ENCODE peak calls at places on chromosomes 5 and 9, in eight cellular contexts. Y is brain microvascular endothelial cell, B is bronchial epithelial cell, P is A673, O is body of pancreas, S is lower lobe of right lung, D is tibial artery, Q is AG04449. G is an unnamed sample.

GRCh38 chr9:127832248-127832647 is 22.2 kb downstream of the ENG start:
- DNase-seq in P (no peak), Q (no peak), S (no peak), Y (no peak), D (no peak), O (no peak), B (no peak), G (no peak)

GRCh38 chr9:80188579-80188978 is 616.8 kb downstream of the TLE4 start:
- DNase-seq in Y (no peak), O (no peak), P (no peak), B (no peak), S (no peak), Q (no peak), D (no peak), G (no peak)

GRCh38 chr5:180130876-180131740 is 59.5 kb upstream of the RNF130 start:
- DNase-seq in P (no peak), D (no peak), Q (no peak), Y (no peak), B (no peak), O (no peak), S (no peak), G (no peak)

GRCh38 chr5:154779105-154779504 is 23.9 kb downstream of the LARP1 start:
- DNase-seq in O (no peak), D (peak; percentile 35), S (no peak), P (peak; percentile 11), Y (peak; percentile 84), B (peak; percentile 93), Q (peak; percentile 62), G (peak; percentile 84)

GRCh38 chr9:124279531-124280175 is 21.9 kb downstream of the NEK6 start:
- DNase-seq in Y (no peak), S (no peak), D (no peak), O (no peak), Q (no peak), B (peak; percentile 89), P (no peak), G (no peak)

GRCh38 chr5:151810449-151810848 is 38.7 kb downstream of the G3BP1 start:
- DNase-seq in O (no peak), B (no peak), Y (no peak), S (no peak), Q (no peak), D (no peak), P (no peak), G (no peak)

GRCh38 chr5:111689576-111689975 is 67.4 kb downstream of the NREP start:
- DNase-seq in Q (no peak), D (no peak), P (no peak), S (no peak), O (no peak), Y (no peak), B (no peak), G (no peak)

GRCh38 chr5:133809801-133810200 is 158.6 kb downstream of the C5orf15 start:
- DNase-seq in O (no peak), Y (no peak), B (no peak), S (no peak), P (no peak), Q (no peak), D (no peak), G (no peak)

GRCh38 chr9:69745716-69746538 is 13.9 kb downstream of the PTAR1 start:
- DNase-seq in B (peak; percentile 21), P (peak; percentile 17), O (no peak), Q (no peak), Y (no peak), D (no peak), S (no peak), G (peak; percentile 39)

GRCh38 chr9:13688223-13688989 is 408.9 kb upstream of the MPDZ start:
- DNase-seq in P (no peak), Q (no peak), S (no peak), Y (no peak), B (peak; percentile 19), O (no peak), D (no peak), G (no peak)

GRCh38 chr5:30650311-30650710 is 543.2 kb upstream of the CDH6 start:
- DNase-seq in P (peak; percentile 15), O (no peak), S (no peak), D (no peak), B (no peak), Q (no peak), Y (no peak), G (no peak)

GRCh38 chr9:128249914-128250838 is 25.6 kb downstream of the GOLGA2 start:
- DNase-seq in O (peak; percentile 96), Q (no peak), B (peak; percentile 71), P (peak; percentile 87), Y (peak; percentile 70), D (peak; percentile 59), S (peak; percentile 93), G (peak; percentile 55)

GRCh38 chr9:129881547-129882324 is 46.5 kb downstream of the USP20 start:
- DNase-seq in O (no peak), B (no peak), S (no peak), D (no peak), Y (no peak), P (no peak), Q (no peak), G (no peak)

GRCh38 chr5:142000709-142001484 is 11.9 kb downstream of the GNPDA1 start:
- DNase-seq in Y (no peak), D (no peak), O (no peak), P (peak; percentile 63), B (no peak), Q (no peak), S (no peak), G (no peak)

GRCh38 chr5:17898766-17899165 is 264.5 kb downstream of the TAF11L14 start:
- DNase-seq in O (no peak), P (no peak), S (no peak), D (no peak), Q (no peak), B (no peak), Y (no peak), G (no peak)

GRCh38 chr9:4207881-4208615 is 91.8 kb downstream of the GLIS3 start:
- DNase-seq in Q (peak; percentile 40), Y (peak; percentile 63), D (peak; percentile 28), B (no peak), O (peak; percentile 13), S (no peak), P (peak; percentile 59), G (peak; percentile 79)

GRCh38 chr9:38185647-38186371 is 116.8 kb upstream of the SHB start:
- DNase-seq in Y (no peak), B (no peak), O (no peak), Q (no peak), P (no peak), S (no peak), D (no peak), G (no peak)

GRCh38 chr5:150146235-150146634 is 9.4 kb downstream of the PDGFRB start:
- DNase-seq in D (no peak), O (no peak), Q (no peak), B (no peak), P (no peak), Y (no peak), S (no peak), G (no peak)

GRCh38 chr5:150142800-150143724 is 12.6 kb downstream of the PDGFRB start:
- DNase-seq in P (no peak), S (no peak), O (peak; percentile 57), D (peak; percentile 91), Q (no peak), B (peak; percentile 92), Y (peak; percentile 94), G (peak; percentile 95)

GRCh38 chr5:150143725-150144058 is 12.0 kb downstream of the PDGFRB start:
- DNase-seq in D (no peak), O (no peak), Q (no peak), Y (no peak), S (no peak), P (no peak), B (no peak), G (no peak)

GRCh38 chr5:150144876-150145275 is 10.8 kb downstream of the PDGFRB start:
- DNase-seq in B (no peak), O (no peak), P (no peak), Q (no peak), S (no peak), D (no peak), Y (no peak), G (no peak)

GRCh38 chr5:150144211-150144801 is 11.3 kb downstream of the PDGFRB start:
- DNase-seq in B (no peak), D (peak; percentile 74), P (peak; percentile 72), O (peak; percentile 60), Q (no peak), S (no peak), Y (peak; percentile 89), G (peak; percentile 65)
- H3K4me3 ChIP-seq in B (no peak overlapping the region), D (peak overlapping the region; percentile 41), P (no peak overlapping the region), O (no peak overlapping the region), Q (peak overlapping the region; percentile 23), S (peak overlapping the region; percentile 22), Y (peak overlapping the region; percentile 3), G (peak overlapping the region; percentile 36)

DNA sequence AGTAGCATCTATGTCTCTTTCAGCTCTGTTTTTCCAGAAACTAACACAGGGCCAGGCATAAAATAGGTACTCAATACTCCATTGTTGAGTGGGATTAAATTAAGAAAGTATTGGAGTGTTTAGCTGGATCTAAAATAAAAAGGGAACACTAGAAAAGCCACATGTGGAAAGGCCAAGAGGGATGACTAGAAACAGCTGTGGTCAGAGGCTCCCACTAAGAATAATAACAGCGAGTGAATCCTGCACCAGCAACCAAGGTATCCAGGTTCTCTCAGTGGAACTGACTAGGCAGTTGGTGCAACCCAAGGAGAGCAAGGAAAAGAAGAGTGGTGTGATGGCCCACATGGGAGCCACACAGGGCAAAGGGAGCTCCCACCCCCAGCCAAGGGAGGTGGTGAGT is 31.5 kb upstream of the RGMB start:
- DNase-seq in O (no peak), P (no peak), B (no peak), S (no peak), Q (no peak), D (no peak), Y (no peak), G (no peak)
- H3K4me3 ChIP-seq in O (no peak overlapping the region), P (no peak overlapping the region), B (no peak overlapping the region), S (no peak overlapping the region), Q (no peak overlapping the region), D (no peak overlapping the region), Y (no peak overlapping the region), G (no peak overlapping the region)

DNA sequence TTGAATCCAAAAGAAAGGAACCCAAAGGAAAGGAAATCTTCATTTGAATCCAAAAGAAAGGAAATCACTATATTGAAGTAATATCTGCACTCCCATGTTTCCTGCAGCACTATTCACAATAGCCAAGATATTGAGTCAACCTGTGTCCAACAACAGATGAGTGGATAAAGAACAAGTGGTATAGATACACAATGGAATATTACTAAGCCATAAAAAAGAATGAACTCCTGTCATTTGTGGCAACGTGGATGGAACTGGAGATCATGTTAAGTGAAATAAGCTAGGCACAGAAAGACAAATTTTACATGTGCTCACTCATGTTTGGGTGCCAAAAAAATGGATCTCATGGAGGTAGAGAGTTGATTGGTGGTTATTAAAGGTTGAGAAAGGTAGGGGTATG is 57.8 kb upstream of the STOM start:
- DNase-seq in D (no peak), Y (no peak), S (no peak), O (no peak), B (no peak), P (no peak), Q (no peak), G (no peak)
- H3K4me3 ChIP-seq in D (no peak overlapping the region), Y (no peak overlapping the region), S (no peak overlapping the region), O (no peak overlapping the region), B (no peak overlapping the region), P (no peak overlapping the region), Q (no peak overlapping the region), G (no peak overlapping the region)

DNA sequence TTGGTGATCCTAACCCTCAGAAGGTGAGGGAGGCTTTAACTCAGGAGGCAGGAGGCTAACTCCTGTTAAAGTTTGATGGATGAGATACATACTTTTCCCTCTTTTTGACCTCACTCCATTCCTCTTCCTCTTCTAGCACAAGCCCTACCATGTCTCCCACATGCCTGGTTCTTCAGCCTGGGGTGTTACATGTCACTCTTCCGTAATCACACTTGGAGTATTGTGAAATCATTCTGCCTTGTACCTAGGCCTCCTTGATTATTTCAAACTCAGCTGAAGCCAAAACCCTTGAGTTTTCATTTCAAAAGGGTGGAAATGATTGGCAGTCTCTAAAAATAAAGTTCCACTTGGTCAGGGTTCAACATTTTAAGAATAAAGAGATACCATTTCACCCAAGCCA is 1.8 kb downstream of the PLAC8L1 start:
- DNase-seq in P (no peak), S (no peak), O (no peak), B (peak; percentile 86), D (no peak), Y (no peak), Q (no peak), G (no peak)
- H3K4me3 ChIP-seq in P (no peak overlapping the region), S (no peak overlapping the region), O (no peak overlapping the region), B (no peak overlapping the region), D (no peak overlapping the region), Y (no peak overlapping the region), Q (no peak overlapping the region), G (no peak overlapping the region)

G was measured in AG10803.